ENCODE peak calls at places on chromosomes 5 and 9, in seven cellular contexts. B, E, L, H, Z, F and T are unnamed samples.

GRCh38 chr5:109299557-109299956 is 110.2 kb downstream of the PJA2 start:
- DNase-seq in B (no peak), E (no peak), L (no peak), H (no peak), Z (no peak), F (no peak), T (no peak)

GRCh38 chr5:150671509-150672236 is 10.6 kb downstream of the MYOZ3 start:
- DNase-seq in B (no peak), E (no peak), L (no peak), H (no peak), Z (no peak), F (no peak), T (peak)

GRCh38 chr9:1979815-1980367 is 35.3 kb upstream of the SMARCA2 start:
- DNase-seq in B (peak), E (no peak), L (peak), H (peak), Z (no peak), F (peak), T (no peak)

GRCh38 chr9:77907581-77907980 is 124.0 kb downstream of the GNAQ start:
- DNase-seq in B (peak), E (no peak), L (no peak), H (peak), Z (no peak), F (peak), T (no peak)

GRCh38 chr9:87564706-87565335 is 67.2 kb downstream of the DAPK1 start:
- DNase-seq in B (peak), E (no peak), L (no peak), H (no peak), Z (no peak), F (no peak), T (no peak)

GRCh38 chr9:116644099-116644688 is 42.9 kb upstream of the TRIM32 start:
- DNase-seq in B (peak), E (no peak), L (peak), H (no peak), Z (no peak), F (no peak), T (peak)

GRCh38 chr9:125649315-125649714 is 57.7 kb downstream of the MAPKAP1 start:
- DNase-seq in B (peak), E (no peak), L (peak), H (peak), Z (no peak), F (peak), T (peak)

GRCh38 chr9:5582835-5583195 is 46.1 kb upstream of the RIC1 start:
- DNase-seq in B (peak), E (no peak), L (peak), H (peak), Z (no peak), F (peak), T (no peak)

GRCh38 chr5:435961-436640 is 6.9 kb upstream of the EXOC3 start:
- DNase-seq in B (peak), E (no peak), L (peak), H (peak), Z (no peak), F (peak), T (peak)

GRCh38 chr9:93950619-93951601 is 4.2 kb downstream of the BARX1 start:
- DNase-seq in B (peak), E (no peak), L (peak), H (peak), Z (no peak), F (peak), T (no peak)

GRCh38 chr9:26863074-26863473 is 29.5 kb downstream of the CAAP1 start:
- DNase-seq in B (peak), E (peak), L (peak), H (no peak), Z (no peak), F (peak), T (no peak)

GRCh38 chr5:493251-493701 is 31.0 kb downstream of the SLC9A3 start:
- DNase-seq in B (no peak), E (no peak), L (no peak), H (no peak), Z (no peak), F (no peak), T (peak)

GRCh38 chr5:121628783-121629182 is 222.9 kb upstream of the FTMT start:
- DNase-seq in B (peak), E (no peak), L (peak), H (no peak), Z (no peak), F (no peak), T (no peak)

GRCh38 chr9:116423149-116423548 is 264.0 kb upstream of the TRIM32 start:
- DNase-seq in B (no peak), E (no peak), L (no peak), H (no peak), Z (no peak), F (no peak), T (no peak)

GRCh38 chr5:178201927-178202235 is 2.5 kb upstream of the HNRNPAB start:
- DNase-seq in B (peak), E (no peak), L (no peak), H (no peak), Z (no peak), F (peak), T (no peak)

GRCh38 chr9:97363661-97364299 is 48.1 kb upstream of the TDRD7 start:
- DNase-seq in B (no peak), E (no peak), L (no peak), H (no peak), Z (no peak), F (no peak), T (no peak)

GRCh38 chr9:95406114-95406513 is 88.6 kb upstream of the FANCC start:
- DNase-seq in B (no peak), E (no peak), L (peak), H (peak), Z (no peak), F (no peak), T (no peak)

GRCh38 chr5:68505917-68506860 is 290.6 kb downstream of the PIK3R1 start:
- DNase-seq in B (peak), E (no peak), L (no peak), H (peak), Z (no peak), F (peak), T (no peak)

GRCh38 chr5:178770621-178771020 is 40.2 kb upstream of the ZNF354A start:
- DNase-seq in B (no peak), E (no peak), L (no peak), H (no peak), Z (no peak), F (no peak), T (no peak)

GRCh38 chr9:115278241-115279035 is 160.5 kb upstream of the TNC start:
- DNase-seq in B (no peak), E (no peak), L (no peak), H (no peak), Z (no peak), F (no peak), T (no peak)

GRCh38 chr5:172420215-172420934 is 34.0 kb downstream of the SH3PXD2B start:
- DNase-seq in B (peak), E (peak), L (peak), H (peak), Z (peak), F (peak), T (peak)

GRCh38 chr5:54965806-54966205 is 19.6 kb downstream of the ESM1 start:
- DNase-seq in B (peak), E (no peak), L (no peak), H (no peak), Z (no peak), F (no peak), T (no peak)

GRCh38 chr9:124617477-124618141 is 110.4 kb upstream of the NR5A1 start:
- DNase-seq in B (peak), E (peak), L (peak), H (peak), Z (peak), F (peak), T (peak)

GRCh38 chr5:9513825-9514224 is 32.0 kb downstream of the SEMA5A start:
- DNase-seq in B (peak), E (no peak), L (peak), H (peak), Z (no peak), F (peak), T (no peak)